ENCODE peak calls at places on chromosomes 3 and 15, in four cellular contexts. D is body of pancreas, E is heart left ventricle, N is astrocyte. O is an unnamed sample.

GRCh38 chr3:94349310-94349848 is 286.5 kb downstream of the NSUN3 start:
- DNase-seq in E (no peak), N (no peak), D (no peak), O (no peak)

GRCh38 chr3:169668081-169668956 is 4.8 kb upstream of the MECOM start:
- DNase-seq in N (peak; percentile 28), E (peak; percentile 29), D (peak; percentile 59), O (peak; percentile 40)

GRCh38 chr15:71962537-71962936 is 152.2 kb downstream of the NR2E3 start:
- DNase-seq in E (no peak), D (no peak), N (no peak), O (no peak)

GRCh38 chr15:39132071-39132470 is 448.8 kb upstream of the THBS1 start:
- DNase-seq in E (no peak), D (no peak), N (no peak), O (no peak)

GRCh38 chr3:132654190-132654589 is 5.4 kb downstream of the ACAD11 start:
- DNase-seq in D (no peak), E (no peak), N (no peak), O (no peak)

GRCh38 chr3:69671082-69671952 is 67.9 kb upstream of the MITF start:
- DNase-seq in N (no peak), E (peak; percentile 27), D (peak; percentile 16), O (peak; percentile 64)

GRCh38 chr3:117217837-117218236 is 508.3 kb downstream of the TUSC7 start:
- DNase-seq in D (no peak), N (no peak), E (no peak), O (no peak)

GRCh38 chr3:179853176-179853575 is 183.6 kb downstream of the PEX5L start:
- DNase-seq in E (no peak), D (no peak), N (peak; percentile 89), O (no peak)

GRCh38 chr3:172512363-172512762 is 10.9 kb downstream of the TNFSF10 start:
- DNase-seq in E (peak; percentile 66), D (no peak), N (peak; percentile 79), O (no peak)

GRCh38 chr3:119652306-119653033 is 7.9 kb downstream of the POPDC2 start:
- DNase-seq in N (no peak), E (peak; percentile 68), D (no peak), O (peak; percentile 92)

GRCh38 chr15:85527907-85528306 is 147.5 kb downstream of the AKAP13 start:
- DNase-seq in D (no peak), E (peak; percentile 54), N (peak; percentile 80), O (peak; percentile 12)

GRCh38 chr3:149581248-149581647 is 76.6 kb downstream of the WWTR1 start:
- DNase-seq in E (no peak), N (peak; percentile 76), D (no peak), O (no peak)

GRCh38 chr3:42406727-42407450 is 3.5 kb downstream of the LYZL4 start:
- DNase-seq in D (no peak), N (no peak), E (no peak), O (no peak)

GRCh38 chr3:141331370-141332318 is 36.7 kb upstream of the ZBTB38 start:
- DNase-seq in E (peak; percentile 65), N (peak; percentile 99), D (peak; percentile 26), O (peak; percentile 34)

GRCh38 chr3:165617134-165617533 is 220.1 kb downstream of the BCHE start:
- DNase-seq in N (no peak), E (no peak), D (no peak), O (no peak)

GRCh38 chr15:50321680-50322079 is 33.3 kb downstream of the GABPB1 start:
- DNase-seq in D (no peak), E (no peak), N (no peak), O (no peak)

GRCh38 chr3:187706966-187707365 is 4.6 kb upstream of the RTP2 start:
- DNase-seq in N (no peak), E (peak; percentile 46), D (peak; percentile 39), O (no peak)

GRCh38 chr3:150074277-150074676 is 103.6 kb upstream of the PFN2 start:
- DNase-seq in E (no peak), N (no peak), D (no peak), O (no peak)

GRCh38 chr3:61451841-61452240 is 109.5 kb upstream of the PTPRG start:
- DNase-seq in N (no peak), E (no peak), D (no peak), O (no peak)

GRCh38 chr3:71130516-71131384 is 452.8 kb downstream of the FOXP1 start:
- DNase-seq in N (peak; percentile 87), E (peak; percentile 65), D (peak; percentile 63), O (peak; percentile 47)

GRCh38 chr3:12508316-12508715 is 24.0 kb downstream of the TSEN2 start:
- DNase-seq in D (no peak), E (no peak), N (peak; percentile 98), O (peak; percentile 42)

GRCh38 chr3:10189557-10190374 is 25.0 kb downstream of the IRAK2 start:
- DNase-seq in N (peak; percentile 27), D (peak; percentile 85), E (peak; percentile 85), O (peak; percentile 25)

GRCh38 chr3:42161050-42161935 is 70.1 kb downstream of the TRAK1 start:
- DNase-seq in E (no peak), D (no peak), N (peak; percentile 34), O (no peak)

GRCh38 chr3:143567823-143568222 is 280.4 kb downstream of the SLC9A9 start:
- DNase-seq in D (no peak), N (peak; percentile 14), E (no peak), O (no peak)
- H3K4me1 ChIP-seq in D (no peaks in the 10 kb centered on the region), N (no peaks in the 10 kb centered on the region), E (peaks cover 2% of the 10 kb centered on the region), O (no peaks in the 10 kb centered on the region)

GRCh38 chr3:100563652-100564215 is 45.7 kb upstream of the ADGRG7 start:
- DNase-seq in D (no peak), E (no peak), N (no peak), O (peak; percentile 87)
- H3K27ac ChIP-seq in D (no peak overlapping the region), E (no peak overlapping the region), N (no peak overlapping the region), O (peak overlapping the region; percentile 35)

GRCh38 chr3:33642806-33643205 is 75.2 kb downstream of the CLASP2 start:
- DNase-seq in E (no peak), D (no peak), N (no peak), O (no peak)

GRCh38 chr3:33648793-33649192 is 69.3 kb downstream of the CLASP2 start:
- DNase-seq in E (no peak), N (no peak), D (no peak), O (no peak)

GRCh38 chr3:33650495-33650894 is 67.6 kb downstream of the CLASP2 start:
- DNase-seq in E (no peak), D (no peak), N (no peak), O (no peak)

GRCh38 chr3:33644598-33644997 is 73.5 kb downstream of the CLASP2 start:
- DNase-seq in E (no peak), D (no peak), N (no peak), O (no peak)

GRCh38 chr3:33645060-33645841 is 72.8 kb downstream of the CLASP2 start:
- DNase-seq in N (peak; percentile 49), E (no peak), D (peak; percentile 18), O (peak; percentile 22)
- H3K4me3 ChIP-seq in N (peak overlapping the region; percentile 73), E (peak overlapping the region; percentile 56), D (peak overlapping the region; percentile 9), O (peak overlapping the region; percentile 57)

GRCh38 chr3:18044191-18044590 is 301.8 kb upstream of the TBC1D5 start:
- DNase-seq in E (no peak), N (no peak), D (no peak), O (no peak)
- H3K4me1 ChIP-seq in E (no peaks in the 10 kb centered on the region), N (no peaks in the 10 kb centered on the region), D (no peaks in the 10 kb centered on the region), O (no peaks in the 10 kb centered on the region)

GRCh38 chr3:29503969-29504368 is 223.1 kb downstream of the RBMS3 start:
- DNase-seq in D (no peak), E (peak; percentile 36), N (no peak), O (no peak)
- H3K27ac ChIP-seq in D (no peak overlapping the region), E (peak overlapping the region; percentile 57), N (no peak overlapping the region), O (no peak overlapping the region)